ENCODE peak calls at places on chromosome 20, in nine cellular contexts. C is heart left ventricle, M is ovary, O is Peyer's patch, L is tibial nerve, G is uterus, J is IMR-90, F is adrenal gland, D is spleen. U is an unnamed sample. For H3K27me3, the result is how much of the 10 kb centered on the place peaks cover.

GRCh38 chr20:47659904-47660601 is 125.2 kb downstream of the SULF2 start:
- DNase-seq in C (no peak), M (no peak), J (no peak), O (no peak), F (peak), D (no peak), G (no peak), L (no peak), U (no peak)

GRCh38 chr20:2690213-2690612 is 2.4 kb upstream of the EBF4 start:
- DNase-seq in F (no peak), C (no peak), J (no peak), L (no peak), D (no peak), O (no peak), M (no peak), G (no peak), U (no peak)

GRCh38 chr20:47701612-47702011 is 83.7 kb downstream of the SULF2 start:
- DNase-seq in D (no peak), J (no peak), M (no peak), F (no peak), O (no peak), L (no peak), G (no peak), C (no peak), U (no peak)

GRCh38 chr20:32285621-32286334 is 8.3 kb downstream of the KIF3B start:
- DNase-seq in M (no peak), L (no peak), D (no peak), O (peak), F (no peak), J (peak), C (no peak), G (no peak), U (no peak)

GRCh38 chr20:8718214-8718613 is 350.7 kb upstream of the PLCB4 start:
- DNase-seq in L (peak), C (peak), G (no peak), J (no peak), D (no peak), F (no peak), O (no peak), M (no peak), U (no peak)

GRCh38 chr20:3658708-3659491 is 4.3 kb downstream of the GFRA4 start:
- DNase-seq in C (no peak), M (no peak), J (no peak), L (no peak), D (peak), G (no peak), O (peak), F (peak), U (no peak)

GRCh38 chr20:17964073-17964472 is 4.5 kb downstream of the SNX5 start:
- DNase-seq in J (no peak), L (no peak), G (no peak), O (no peak), C (no peak), F (no peak), M (no peak), D (no peak), U (no peak)

GRCh38 chr20:37562695-37563480 is 35.2 kb upstream of the BLCAP start:
- DNase-seq in M (no peak), G (no peak), J (no peak), D (no peak), F (no peak), C (no peak), O (peak), L (no peak), U (peak)

GRCh38 chr20:44422083-44422482 is 53.6 kb upstream of the TTPAL start:
- DNase-seq in D (no peak), G (no peak), C (no peak), O (peak), F (peak), J (peak), M (no peak), L (no peak), U (no peak)

GRCh38 chr20:23641936-23642751 is 4.4 kb upstream of the CST3 start:
- DNase-seq in F (peak), G (no peak), D (no peak), J (peak), M (peak), C (no peak), O (no peak), L (peak), U (peak)

GRCh38 chr20:32079655-32080109 is 27.6 kb downstream of the HCK start:
- DNase-seq in F (no peak), G (no peak), J (no peak), L (no peak), M (no peak), D (no peak), O (no peak), C (no peak), U (no peak)

GRCh38 chr20:23926941-23927872 is 47.7 kb upstream of the CST5 start:
- DNase-seq in J (no peak), C (no peak), G (no peak), O (no peak), L (no peak), M (no peak), D (no peak), F (no peak), U (peak)

GRCh38 chr20:50555687-50556086 is 45.5 kb downstream of the PTPN1 start:
- DNase-seq in D (no peak), O (no peak), J (no peak), M (no peak), G (no peak), F (no peak), C (no peak), L (no peak), U (no peak)

GRCh38 chr20:53922901-53923314 is 147.5 kb downstream of the BCAS1 start:
- DNase-seq in C (no peak), F (no peak), M (no peak), J (no peak), G (no peak), O (peak), L (no peak), D (no peak), U (no peak)

GRCh38 chr20:31555203-31555602 is 41.0 kb downstream of the HM13 start:
- DNase-seq in G (no peak), J (no peak), F (no peak), L (no peak), O (no peak), C (no peak), D (no peak), M (no peak), U (no peak)

GRCh38 chr20:46599227-46599987 is 49.0 kb upstream of the OCSTAMP start:
- DNase-seq in G (no peak), D (no peak), C (no peak), L (no peak), O (no peak), M (no peak), J (no peak), F (no peak), U (no peak)

GRCh38 chr20:17936791-17937687 is 31.6 kb downstream of the SNX5 start:
- DNase-seq in O (peak), G (peak), M (peak), C (peak), D (no peak), J (peak), L (peak), F (no peak), U (no peak)

GRCh38 chr20:62726716-62727583 is 18.3 kb downstream of the NTSR1 start:
- DNase-seq in D (no peak), O (no peak), J (no peak), M (no peak), F (no peak), C (peak), G (no peak), L (no peak), U (no peak)
- H3K27me3 ChIP-seq in D (under half), O (under half), J (under half), M (under half), F (under half), C (under half), G (under half), L (under half), U (under half)

GRCh38 chr20:19269737-19270325 is 57.4 kb downstream of the SLC24A3 start:
- DNase-seq in O (no peak), F (no peak), G (no peak), M (no peak), L (no peak), D (no peak), C (no peak), J (no peak), U (no peak)

GRCh38 chr20:19260412-19261090 is 48.1 kb downstream of the SLC24A3 start:
- DNase-seq in F (peak), D (no peak), M (no peak), O (no peak), L (no peak), G (no peak), J (no peak), C (no peak), U (no peak)

GRCh38 chr20:19264191-19264590 is 51.7 kb downstream of the SLC24A3 start:
- DNase-seq in F (no peak), L (no peak), O (no peak), M (peak), C (no peak), J (no peak), G (no peak), D (no peak), U (no peak)

DNA sequence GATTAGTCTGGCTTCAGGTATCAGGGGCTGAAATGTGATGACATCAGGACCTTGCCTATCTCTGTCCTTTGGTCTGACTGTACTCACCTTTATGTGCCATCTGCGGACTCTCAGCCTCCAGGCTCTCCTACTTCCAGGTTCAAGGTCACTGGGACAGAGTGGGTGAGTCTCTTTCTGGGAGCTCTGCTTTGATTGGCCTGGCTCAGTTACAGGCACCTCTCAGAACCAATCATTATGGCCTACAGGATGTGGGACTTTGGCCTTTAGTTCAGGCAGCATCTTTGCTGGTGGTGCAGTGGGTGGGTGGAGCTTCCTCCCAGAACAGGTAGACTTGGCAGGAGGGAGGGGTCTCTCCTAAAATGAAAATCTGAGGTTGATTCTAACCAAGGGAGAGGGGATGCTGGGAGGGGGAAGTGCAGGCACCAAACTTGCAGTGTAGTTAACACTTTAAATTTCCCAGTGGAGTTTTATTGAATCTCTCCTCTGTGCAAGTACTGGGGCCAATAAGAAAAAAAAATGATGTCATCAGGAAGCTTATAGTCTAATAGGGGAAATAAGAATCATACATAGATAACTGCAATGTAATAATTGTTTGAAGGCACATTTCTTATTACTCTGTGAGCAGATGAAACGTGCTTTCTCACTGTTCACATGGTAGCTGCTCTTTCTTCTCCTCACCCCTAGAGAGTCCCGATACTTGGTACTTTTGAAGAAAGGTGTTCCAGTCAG is 53.4 kb downstream of the SLC24A3 start:
- DNase-seq in F (no peak), M (no peak), D (no peak), G (no peak), C (no peak), J (no peak), L (no peak), O (no peak), U (no peak)
- H3K4me3 ChIP-seq in F (no peak), M (no peak), D (no peak), G (no peak), C (no peak), J (no peak), L (no peak), O (no peak), U (no peak)

DNA sequence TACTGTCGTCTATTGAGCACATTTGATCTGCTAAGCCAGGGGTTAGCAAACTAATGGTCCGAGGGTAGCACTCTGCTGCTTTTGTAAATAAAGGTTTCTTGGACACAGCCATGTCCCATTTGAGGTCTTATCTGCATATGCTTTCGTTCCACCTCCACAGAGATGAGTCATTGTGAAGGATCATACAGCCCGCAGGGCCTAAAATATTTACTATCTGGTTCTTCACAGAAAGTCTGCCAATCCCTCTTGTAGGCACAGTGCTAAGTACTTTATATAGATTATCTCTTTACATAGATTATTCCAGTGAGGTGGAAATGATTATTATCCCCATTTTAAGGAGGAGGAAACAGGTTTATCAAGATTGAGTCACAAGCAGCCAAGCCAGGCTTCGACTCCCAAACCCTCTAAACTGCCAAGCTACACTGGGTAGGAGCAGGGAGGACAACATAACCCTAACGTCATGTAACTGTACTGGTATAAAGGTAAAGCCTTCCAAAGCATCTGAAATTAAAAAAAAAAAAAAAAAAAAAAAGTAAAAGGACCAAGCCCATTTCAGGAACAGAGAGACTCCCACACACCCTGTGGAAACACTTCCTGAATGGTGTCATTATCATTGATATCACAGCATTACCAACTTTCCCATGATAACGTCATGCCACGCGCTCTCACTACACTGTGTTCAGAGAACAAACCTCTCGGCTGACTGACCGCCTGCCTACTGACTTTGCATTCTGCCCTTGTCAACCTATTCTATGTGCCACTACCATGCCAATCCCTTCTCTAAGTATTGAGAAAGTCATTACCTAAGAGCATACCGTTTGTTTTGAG is 101.0 kb downstream of the KIF16B start:
- DNase-seq in O (no peak), L (no peak), C (no peak), M (no peak), F (no peak), G (no peak), J (peak), D (no peak), U (no peak)
- TF ChIP-seq POLR2A in O (no peak), L (no peak), C (no peak), M (no peak), F (no peak), G (no peak), J (no peak), D (no peak), U (no peak)

GRCh38 chr20:63468421-63468820 is 4.0 kb downstream of the KCNQ2 start:
- DNase-seq in M (no peak), G (no peak), O (no peak), D (no peak), J (no peak), F (no peak), C (no peak), L (no peak), U (no peak)
- H3K27me3 ChIP-seq in M (under half), G (under half), O (under half), D (half or more), J (half or more), F (under half), C (under half), L (half or more), U (under half)

DNA sequence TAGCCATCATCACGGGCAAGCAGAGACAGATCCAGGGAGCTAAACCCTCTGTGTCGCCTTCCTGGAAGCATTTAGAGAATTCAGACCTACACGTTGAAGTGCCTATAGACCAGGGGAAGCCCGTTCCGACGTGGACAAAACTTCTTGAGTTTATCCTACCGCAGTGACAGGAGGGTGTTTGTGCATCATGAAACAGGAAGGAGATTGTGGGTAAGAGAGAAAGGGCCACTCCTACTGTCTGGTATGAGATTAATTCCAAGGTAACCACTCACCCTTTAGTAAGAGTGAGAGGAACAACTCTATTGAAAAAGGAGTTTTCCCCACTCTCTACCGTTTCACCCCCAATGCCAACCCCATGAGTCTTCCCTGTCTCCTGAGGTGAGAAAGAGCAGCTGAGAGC is 133.7 kb downstream of the TFAP2C start:
- DNase-seq in G (no peak), J (no peak), D (no peak), M (no peak), F (no peak), L (no peak), O (no peak), C (no peak), U (no peak)
- H3K4me3 ChIP-seq in G (no peak), J (no peak), D (no peak), M (no peak), F (no peak), L (no peak), O (no peak), C (no peak), U (no peak)

U was measured in esophagus muscularis mucosa.